ENCODE peak calls at places on chromosome 2, in seven cellular contexts. S is sigmoid colon, L is GM23248, H is upper lobe of left lung, F is SK-N-SH, W is astrocyte, K is left ventricle myocardium inferior. P is an unnamed sample.

GRCh38 chr2:115867024-115867423 is 1424.6 kb downstream of the DPP10 start:
- DNase-seq in S (no peak), L (no peak), H (no peak), F (no peak), W (no peak), K (no peak), P (no peak)

GRCh38 chr2:102433973-102434654 is 11.2 kb downstream of the IL18RAP start:
- DNase-seq in S (no peak), L (no peak), H (no peak), F (no peak), W (no peak), K (no peak), P (no peak)

GRCh38 chr2:3288455-3289163 is 89.0 kb downstream of the EIPR1 start:
- DNase-seq in S (peak; percentile 33), L (no peak), H (peak; percentile 63), F (peak; percentile 74), W (no peak), K (no peak), P (no peak)

GRCh38 chr2:160696061-160696452 is 202.4 kb upstream of the RBMS1 start:
- DNase-seq in S (no peak), L (no peak), H (no peak), F (no peak), W (no peak), K (no peak), P (no peak)

GRCh38 chr2:222024934-222025890 is 273.6 kb downstream of the PAX3 start:
- DNase-seq in S (no peak), L (peak; percentile 59), H (no peak), F (peak; percentile 8), W (peak; percentile 35), K (no peak), P (no peak)

GRCh38 chr2:224363281-224363680 is 38.6 kb downstream of the FAM124B start:
- DNase-seq in S (no peak), L (no peak), H (no peak), F (no peak), W (no peak), K (no peak), P (no peak)

GRCh38 chr2:150133623-150134022 is 353.8 kb downstream of the RND3 start:
- DNase-seq in S (no peak), L (peak; percentile 95), H (no peak), F (no peak), W (peak; percentile 97), K (no peak), P (no peak)

GRCh38 chr2:109475531-109476210 is 138.1 kb downstream of the SEPTIN10 start:
- DNase-seq in S (no peak), L (peak; percentile 88), H (no peak), F (no peak), W (peak; percentile 70), K (no peak), P (no peak)

GRCh38 chr2:130744287-130745117 is 10.8 kb upstream of the AMER3 start:
- DNase-seq in S (no peak), L (no peak), H (peak; percentile 47), F (peak; percentile 89), W (no peak), K (peak; percentile 25), P (peak; percentile 85)

GRCh38 chr2:195252018-195252417 is 405.0 kb upstream of the SLC39A10 start:
- DNase-seq in S (no peak), L (no peak), H (no peak), F (no peak), W (no peak), K (no peak), P (peak; percentile 15)

GRCh38 chr2:224127871-224128501 is 88.9 kb upstream of the SERPINE2 start:
- DNase-seq in S (no peak), L (peak; percentile 43), H (no peak), F (no peak), W (peak; percentile 72), K (no peak), P (no peak)

GRCh38 chr2:121335294-121336290 is 50.6 kb upstream of the TFCP2L1 start:
- DNase-seq in S (peak; percentile 57), L (no peak), H (peak; percentile 65), F (no peak), W (no peak), K (no peak), P (no peak)

GRCh38 chr2:75729861-75730260 is 19.1 kb upstream of the GCFC2 start:
- DNase-seq in S (no peak), L (peak; percentile 19), H (no peak), F (peak; percentile 26), W (no peak), K (no peak), P (no peak)

GRCh38 chr2:216858312-216858711 is 1.6 kb downstream of the TNP1 start:
- DNase-seq in S (no peak), L (peak; percentile 70), H (no peak), F (no peak), W (no peak), K (no peak), P (no peak)

GRCh38 chr2:45435316-45435715 is 175.8 kb downstream of the SRBD1 start:
- DNase-seq in S (no peak), L (peak; percentile 76), H (no peak), F (peak; percentile 24), W (peak; percentile 84), K (no peak), P (no peak)

GRCh38 chr2:198314559-198315153 is 510.3 kb downstream of the PLCL1 start:
- DNase-seq in S (no peak), L (peak; percentile 79), H (no peak), F (no peak), W (peak; percentile 31), K (no peak), P (no peak)

GRCh38 chr2:36137612-36138011 is 218.0 kb upstream of the CRIM1 start:
- DNase-seq in S (no peak), L (no peak), H (no peak), F (no peak), W (no peak), K (no peak), P (no peak)

GRCh38 chr2:227365833-227366232 is 13.3 kb downstream of the TM4SF20 start:
- DNase-seq in S (no peak), L (peak; percentile 19), H (no peak), F (no peak), W (no peak), K (no peak), P (no peak)
- H3K27ac ChIP-seq in S (no peak overlapping the region), L (peak overlapping the region; percentile 87), H (no peak overlapping the region), F (peak overlapping the region; percentile 29), W (no peak overlapping the region), K (no peak overlapping the region), P (no peak overlapping the region)

DNA sequence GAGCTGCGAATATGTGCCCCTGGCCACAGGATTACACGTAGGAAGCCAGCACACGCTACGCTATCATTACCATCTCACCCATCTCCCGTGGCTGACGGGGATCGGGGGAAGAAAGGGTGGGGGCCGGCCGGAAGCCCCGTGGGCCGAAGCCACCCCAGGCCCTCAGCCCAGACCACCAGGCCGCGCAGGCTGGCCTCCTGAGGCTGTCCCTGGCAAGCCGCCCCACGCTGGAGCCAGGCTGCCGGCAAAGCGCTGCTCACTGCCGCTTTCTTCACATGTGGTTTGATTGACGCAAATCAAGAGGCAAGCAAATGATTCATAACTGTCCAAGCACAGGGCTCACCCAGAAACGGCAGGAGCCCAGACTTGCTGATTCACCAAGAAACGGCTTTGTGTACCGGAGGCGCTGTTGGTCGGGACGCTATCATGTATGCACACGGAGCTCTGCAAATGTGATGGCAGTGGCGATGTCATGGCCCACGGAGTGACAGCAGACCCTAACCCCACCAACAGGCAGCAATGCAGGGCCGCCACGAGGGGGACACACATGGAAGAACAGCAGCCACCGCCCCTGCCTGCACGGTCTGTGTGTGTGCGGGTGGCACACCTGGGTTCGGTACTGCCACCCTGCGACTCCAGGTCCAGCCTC is 125.7 kb downstream of the HDAC4 start:
- DNase-seq in S (peak; percentile 87), L (peak; percentile 99), H (peak; percentile 92), F (peak; percentile 90), W (peak; percentile 97), K (peak; percentile 78), P (no peak)
- H3K4me3 ChIP-seq in S (peak overlapping the region; percentile 6), L (peak overlapping the region; percentile 64), H (no peak overlapping the region), F (peak overlapping the region; percentile 15), W (peak overlapping the region; percentile 38), K (peak overlapping the region; percentile 49), P (no peak overlapping the region)

DNA sequence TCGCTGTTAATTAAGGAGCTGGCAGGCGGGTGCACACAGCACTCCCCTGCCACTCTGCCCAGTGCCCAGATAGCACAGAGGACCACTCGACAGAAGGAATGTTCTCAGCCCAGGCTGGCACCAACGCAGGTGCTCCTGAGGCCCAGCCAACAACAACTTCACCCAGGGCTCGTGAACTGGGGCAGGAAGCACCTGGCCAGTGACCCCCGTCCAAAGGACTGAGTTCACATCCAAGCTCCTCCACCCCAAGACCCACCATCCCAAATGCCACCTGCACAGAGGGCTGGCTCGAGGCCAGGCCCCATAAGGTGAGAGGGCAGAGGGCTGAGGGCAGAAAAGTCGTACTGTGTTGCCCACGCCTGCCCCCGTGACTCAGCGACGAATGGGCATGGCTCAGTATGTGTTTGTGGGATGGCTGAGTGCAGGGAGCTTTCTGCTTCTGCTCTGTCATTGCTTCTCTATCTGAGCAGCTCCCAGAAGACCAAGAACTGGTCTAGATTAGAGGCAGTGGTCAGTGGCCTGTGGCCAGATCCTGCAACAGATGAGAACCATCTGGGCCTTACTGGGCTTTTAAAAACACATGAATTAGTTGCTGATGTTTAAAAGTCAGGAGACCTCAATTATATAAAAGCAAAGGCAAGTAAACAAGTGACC is 68.4 kb downstream of the POLR1A start:
- DNase-seq in S (peak; percentile 91), L (peak; percentile 94), H (peak; percentile 72), F (no peak), W (peak; percentile 90), K (peak; percentile 87), P (no peak)
- H3K27me3 ChIP-seq in S (no peaks in the 10 kb centered on the region), L (no peaks in the 10 kb centered on the region), H (no peaks in the 10 kb centered on the region), F (no peaks in the 10 kb centered on the region), W (no peaks in the 10 kb centered on the region), K (no peaks in the 10 kb centered on the region), P (no peaks in the 10 kb centered on the region)

GRCh38 chr2:16635796-16636699 is 29.6 kb downstream of the CYRIA start:
- DNase-seq in S (no peak), L (no peak), H (no peak), F (peak; percentile 66), W (peak; percentile 69), K (no peak), P (no peak)
- H3K27ac ChIP-seq in S (no peak overlapping the region), L (no peak overlapping the region), H (no peak overlapping the region), F (no peak overlapping the region), W (peak overlapping the region; percentile 42), K (no peak overlapping the region), P (no peak overlapping the region)

GRCh38 chr2:188979730-188980123 is 5.6 kb downstream of the COL3A1 start:
- DNase-seq in S (no peak), L (no peak), H (no peak), F (no peak), W (no peak), K (no peak), P (no peak)
- H3K4me3 ChIP-seq in S (peak overlapping the region; percentile 47), L (peak overlapping the region; percentile 85), H (peak overlapping the region; percentile 6), F (peak overlapping the region; percentile 17), W (no peak overlapping the region), K (peak overlapping the region; percentile 64), P (no peak overlapping the region)

GRCh38 chr2:30732876-30733275 is 74.4 kb downstream of the CAPN13 start:
- DNase-seq in S (peak; percentile 56), L (no peak), H (no peak), F (no peak), W (no peak), K (no peak), P (peak; percentile 15)

GRCh38 chr2:30730736-30731135 is 76.5 kb downstream of the CAPN13 start:
- DNase-seq in S (peak; percentile 28), L (no peak), H (no peak), F (no peak), W (no peak), K (no peak), P (peak; percentile 83)

GRCh38 chr2:30731706-30732105 is 75.5 kb downstream of the CAPN13 start:
- DNase-seq in S (peak; percentile 26), L (no peak), H (no peak), F (no peak), W (no peak), K (no peak), P (peak; percentile 60)

GRCh38 chr2:30732376-30732775 is 74.9 kb downstream of the CAPN13 start:
- DNase-seq in S (peak; percentile 53), L (no peak), H (no peak), F (no peak), W (no peak), K (no peak), P (peak; percentile 7)

GRCh38 chr2:30731248-30731647 is 76.0 kb downstream of the CAPN13 start:
- DNase-seq in S (peak; percentile 34), L (no peak), H (no peak), F (no peak), W (no peak), K (no peak), P (peak; percentile 46)
- H3K27me3 ChIP-seq in S (no peaks in the 10 kb centered on the region), L (peaks cover 30% of the 10 kb centered on the region), H (no peaks in the 10 kb centered on the region), F (peaks cover 10% of the 10 kb centered on the region), W (no peaks in the 10 kb centered on the region), K (peaks cover 67% of the 10 kb centered on the region), P (no peaks in the 10 kb centered on the region)

P was measured in WERI-Rb-1.